ENCODE peak calls at places on chromosomes 3 and 15, in eight cellular contexts. One of them, this sample, is unnamed.

GRCh38 chr15:77035999-77036471 is 34.9 kb downstream of the TSPAN3 start:
- DNase-seq in astrocyte of the spinal cord: no peak
- DNase-seq in tibial artery: peak
- DNase-seq in ovary: no peak
- DNase-seq in AG04449: no peak
- DNase-seq in astrocyte: no peak
- DNase-seq in heart right ventricle: no peak
- DNase-seq in adrenal gland: peak
- DNase-seq in this sample: no peak

GRCh38 chr3:109927161-109927560 is 589.8 kb upstream of the DPPA4 start:
- DNase-seq in ovary: no peak
- DNase-seq in AG04449: peak
- DNase-seq in tibial artery: no peak
- DNase-seq in astrocyte of the spinal cord: peak
- DNase-seq in adrenal gland: no peak
- DNase-seq in astrocyte: peak
- DNase-seq in heart right ventricle: no peak
- DNase-seq in this sample: peak

GRCh38 chr3:109188726-109189125 is 52.2 kb downstream of the C3orf85 start:
- DNase-seq in astrocyte: no peak
- DNase-seq in ovary: no peak
- DNase-seq in adrenal gland: no peak
- DNase-seq in tibial artery: no peak
- DNase-seq in heart right ventricle: no peak
- DNase-seq in astrocyte of the spinal cord: no peak
- DNase-seq in AG04449: no peak
- DNase-seq in this sample: no peak

GRCh38 chr3:17329932-17330331 is 412.5 kb downstream of the TBC1D5 start:
- DNase-seq in astrocyte of the spinal cord: no peak
- DNase-seq in tibial artery: no peak
- DNase-seq in ovary: no peak
- DNase-seq in AG04449: no peak
- DNase-seq in heart right ventricle: no peak
- DNase-seq in adrenal gland: no peak
- DNase-seq in astrocyte: no peak
- DNase-seq in this sample: no peak

GRCh38 chr3:169634618-169635236 is 28.8 kb downstream of the MECOM start:
- DNase-seq in ovary: no peak
- DNase-seq in astrocyte of the spinal cord: no peak
- DNase-seq in AG04449: no peak
- DNase-seq in astrocyte: no peak
- DNase-seq in heart right ventricle: no peak
- DNase-seq in tibial artery: no peak
- DNase-seq in adrenal gland: no peak
- DNase-seq in this sample: no peak

GRCh38 chr3:179068779-179069530 is 2.7 kb downstream of the ZMAT3 start:
- DNase-seq in heart right ventricle: no peak
- DNase-seq in astrocyte of the spinal cord: peak
- DNase-seq in ovary: no peak
- DNase-seq in tibial artery: no peak
- DNase-seq in astrocyte: no peak
- DNase-seq in AG04449: no peak
- DNase-seq in adrenal gland: no peak
- DNase-seq in this sample: peak

GRCh38 chr3:55169608-55170010 is 241.8 kb upstream of the LRTM1 start:
- DNase-seq in ovary: no peak
- DNase-seq in astrocyte: peak
- DNase-seq in AG04449: peak
- DNase-seq in adrenal gland: no peak
- DNase-seq in heart right ventricle: no peak
- DNase-seq in astrocyte of the spinal cord: peak
- DNase-seq in tibial artery: no peak
- DNase-seq in this sample: peak

GRCh38 chr3:64575211-64575844 is 112.5 kb downstream of the ADAMTS9 start:
- DNase-seq in ovary: no peak
- DNase-seq in heart right ventricle: no peak
- DNase-seq in tibial artery: no peak
- DNase-seq in AG04449: no peak
- DNase-seq in astrocyte: no peak
- DNase-seq in adrenal gland: no peak
- DNase-seq in astrocyte of the spinal cord: peak
- DNase-seq in this sample: peak

GRCh38 chr3:127690823-127691452 is 18.2 kb downstream of the ABTB1 start:
- DNase-seq in adrenal gland: peak
- DNase-seq in astrocyte of the spinal cord: peak
- DNase-seq in heart right ventricle: peak
- DNase-seq in tibial artery: peak
- DNase-seq in ovary: no peak
- DNase-seq in AG04449: no peak
- DNase-seq in astrocyte: peak
- DNase-seq in this sample: peak
- TF ChIP-seq CTCF in adrenal gland: peak
- TF ChIP-seq CTCF in astrocyte of the spinal cord: peak
- TF ChIP-seq CTCF in heart right ventricle: peak
- TF ChIP-seq CTCF in tibial artery: peak
- TF ChIP-seq CTCF in ovary: peak
- TF ChIP-seq CTCF in AG04449: peak
- TF ChIP-seq CTCF in astrocyte: peak
- TF ChIP-seq CTCF in this sample: peak

DNA sequence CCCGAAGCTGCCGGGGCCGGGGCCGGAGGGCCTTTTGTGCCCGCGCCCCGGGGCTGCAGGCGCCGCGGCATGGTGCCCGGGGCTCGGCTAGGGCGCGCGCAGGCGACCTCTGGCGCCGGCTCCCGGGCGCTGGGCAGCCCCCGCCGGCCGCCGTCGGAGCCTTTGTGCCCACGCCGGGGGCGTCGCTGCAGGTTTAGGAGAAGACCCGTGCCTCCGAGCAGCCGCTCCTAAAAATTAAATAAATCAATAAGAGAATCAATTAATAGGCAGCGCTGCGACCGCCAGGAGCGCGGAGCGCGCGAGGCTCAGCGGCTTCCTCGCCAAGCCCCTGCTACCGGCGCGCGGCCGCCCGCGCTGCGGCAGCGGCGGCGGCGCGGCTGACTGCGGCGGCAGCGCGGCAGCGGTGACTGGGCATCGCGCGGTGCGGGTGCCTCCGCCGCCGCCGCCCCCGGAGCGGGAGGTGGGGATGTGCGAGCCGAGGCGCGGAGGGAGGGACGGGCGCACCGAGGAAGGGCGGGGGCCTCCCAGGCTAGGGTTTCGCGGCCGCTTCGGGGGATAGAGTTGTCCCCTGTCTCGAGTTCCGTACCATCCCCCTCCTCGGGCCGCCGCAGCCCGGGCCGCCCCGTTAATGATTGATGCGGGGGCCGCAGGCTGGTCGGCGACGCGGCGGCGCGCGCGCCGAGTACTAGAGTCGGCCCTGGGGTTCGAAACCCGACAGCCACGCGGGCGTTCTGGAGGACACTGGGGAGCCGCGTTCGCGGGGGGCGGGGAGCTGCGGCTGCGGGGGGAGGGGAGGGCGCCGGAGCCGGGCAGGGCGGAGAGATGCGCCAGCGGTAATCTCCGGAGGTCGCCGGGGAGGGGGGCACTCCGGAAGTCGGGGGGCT is at the start of gene PAQR9:
- DNase-seq in ovary: peak
- DNase-seq in astrocyte: peak
- DNase-seq in tibial artery: no peak
- DNase-seq in astrocyte of the spinal cord: no peak
- DNase-seq in adrenal gland: no peak
- DNase-seq in heart right ventricle: peak
- DNase-seq in AG04449: no peak
- DNase-seq in this sample: peak
- H3K4me3 ChIP-seq in ovary: peak
- H3K4me3 ChIP-seq in astrocyte: peak
- H3K4me3 ChIP-seq in tibial artery: peak
- H3K4me3 ChIP-seq in astrocyte of the spinal cord: peak
- H3K4me3 ChIP-seq in adrenal gland: peak
- H3K4me3 ChIP-seq in heart right ventricle: peak
- H3K4me3 ChIP-seq in AG04449: peak
- H3K4me3 ChIP-seq in this sample: peak

GRCh38 chr15:69377137-69377536 is 37.0 kb upstream of the KIF23 start:
- DNase-seq in astrocyte of the spinal cord: no peak
- DNase-seq in tibial artery: no peak
- DNase-seq in adrenal gland: peak
- DNase-seq in AG04449: no peak
- DNase-seq in astrocyte: no peak
- DNase-seq in heart right ventricle: no peak
- DNase-seq in ovary: no peak
- DNase-seq in this sample: no peak
- TF ChIP-seq CTCF in astrocyte of the spinal cord: no peak
- TF ChIP-seq CTCF in tibial artery: no peak
- TF ChIP-seq CTCF in adrenal gland: no peak
- TF ChIP-seq CTCF in AG04449: no peak
- TF ChIP-seq CTCF in astrocyte: no peak
- TF ChIP-seq CTCF in heart right ventricle: no peak
- TF ChIP-seq CTCF in ovary: no peak
- TF ChIP-seq CTCF in this sample: no peak

DNA sequence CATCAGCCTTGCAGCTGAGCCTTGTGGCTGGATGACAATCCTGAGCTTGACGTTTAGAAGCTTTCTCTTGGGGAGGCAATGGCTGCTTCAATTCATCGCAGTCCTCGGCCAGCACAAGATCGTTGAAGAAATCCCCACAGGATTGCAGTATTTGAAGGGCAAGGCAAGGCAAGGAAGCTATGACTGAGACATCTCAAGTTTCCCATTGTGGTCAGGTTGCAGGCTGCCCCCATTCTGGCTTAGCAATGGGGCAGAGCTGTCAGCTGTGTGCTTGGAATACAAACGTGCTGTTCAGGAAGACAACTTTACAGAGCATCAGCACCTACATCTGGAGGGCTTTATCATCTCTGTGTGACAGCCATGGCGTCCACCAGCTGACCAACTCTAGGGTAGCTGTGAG is 275.9 kb upstream of the TBL1XR1 start:
- DNase-seq in astrocyte of the spinal cord: peak
- DNase-seq in heart right ventricle: no peak
- DNase-seq in tibial artery: no peak
- DNase-seq in AG04449: no peak
- DNase-seq in ovary: no peak
- DNase-seq in astrocyte: peak
- DNase-seq in adrenal gland: no peak
- DNase-seq in this sample: no peak
- H3K4me3 ChIP-seq in astrocyte of the spinal cord: no peak
- H3K4me3 ChIP-seq in heart right ventricle: no peak
- H3K4me3 ChIP-seq in tibial artery: no peak
- H3K4me3 ChIP-seq in AG04449: no peak
- H3K4me3 ChIP-seq in ovary: no peak
- H3K4me3 ChIP-seq in astrocyte: no peak
- H3K4me3 ChIP-seq in adrenal gland: no peak
- H3K4me3 ChIP-seq in this sample: no peak

DNA sequence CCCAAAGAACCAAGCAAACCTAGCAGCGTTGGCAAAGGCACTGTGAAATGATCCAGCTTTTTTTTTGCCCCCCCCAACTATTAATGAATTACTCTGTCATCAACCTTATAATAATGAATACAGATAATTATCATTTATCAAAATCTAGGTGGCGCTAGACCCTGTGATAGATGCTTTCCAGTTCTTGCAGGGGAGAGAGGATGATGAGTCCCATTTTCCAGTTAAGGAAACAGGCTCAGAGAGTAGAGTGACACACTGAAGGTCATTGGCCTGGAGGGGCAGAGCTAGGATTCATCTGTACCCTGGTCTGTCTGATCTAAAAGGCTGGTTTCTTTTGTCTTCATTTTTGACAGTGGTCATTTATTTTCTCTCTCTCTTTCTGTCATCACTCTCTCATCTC is 5.0 kb downstream of the ACOX2 start:
- DNase-seq in AG04449: no peak
- DNase-seq in tibial artery: no peak
- DNase-seq in astrocyte: no peak
- DNase-seq in heart right ventricle: no peak
- DNase-seq in adrenal gland: no peak
- DNase-seq in ovary: no peak
- DNase-seq in astrocyte of the spinal cord: no peak
- DNase-seq in this sample: no peak
- TF ChIP-seq CTCF in AG04449: no peak
- TF ChIP-seq CTCF in tibial artery: no peak
- TF ChIP-seq CTCF in astrocyte: peak
- TF ChIP-seq CTCF in heart right ventricle: no peak
- TF ChIP-seq CTCF in adrenal gland: no peak
- TF ChIP-seq CTCF in ovary: no peak
- TF ChIP-seq CTCF in astrocyte of the spinal cord: peak
- TF ChIP-seq CTCF in this sample: no peak